ENCODE peak calls at places on chromosomes 2 and 18, in six cellular contexts. Y is fibroblast of the conjunctiva, J is GM19239, Q is NCI-H2107, N is lung microvascular endothelial cell, A is sciatic nerve. W is an unnamed sample.

GRCh38 chr18:31609886-31610646 is 18.4 kb downstream of the TTR start:
- DNase-seq in Q (no peak), Y (no peak), N (no peak), J (no peak), A (no peak), W (no peak)

GRCh38 chr2:143176606-143177005 is 47.4 kb downstream of the ARHGAP15 start:
- DNase-seq in Y (no peak), J (no peak), N (no peak), Q (no peak), A (no peak), W (no peak)

GRCh38 chr2:26550276-26551015 is 72.5 kb upstream of the OTOF start:
- DNase-seq in N (no peak), Q (no peak), A (peak), J (no peak), Y (no peak), W (no peak)

GRCh38 chr18:79502785-79503184 is 107.1 kb downstream of the NFATC1 start:
- DNase-seq in Y (no peak), J (no peak), A (no peak), Q (no peak), N (no peak), W (no peak)

GRCh38 chr2:85259101-85259590 is 68.6 kb downstream of the TGOLN2 start:
- DNase-seq in J (no peak), N (no peak), Y (peak), A (no peak), Q (no peak), W (no peak)

GRCh38 chr2:61210332-61210981 is 48.5 kb downstream of the C2orf74 start:
- DNase-seq in N (no peak), Y (peak), A (no peak), Q (no peak), J (no peak), W (no peak)

GRCh38 chr2:12034303-12034861 is 287.9 kb downstream of the LPIN1 start:
- DNase-seq in J (no peak), Q (no peak), Y (no peak), N (no peak), A (no peak), W (no peak)

GRCh38 chr2:228720895-228721294 is 539.4 kb upstream of the SPHKAP start:
- DNase-seq in Q (no peak), J (no peak), Y (no peak), A (no peak), N (no peak), W (no peak)

GRCh38 chr18:54075681-54076080 is 148.8 kb downstream of the MBD2 start:
- DNase-seq in A (no peak), N (no peak), Q (no peak), J (no peak), Y (no peak), W (no peak)

GRCh38 chr18:61957801-61958516 is 65.2 kb upstream of the RNF152 start:
- DNase-seq in A (no peak), Q (no peak), N (no peak), Y (no peak), J (no peak), W (no peak)

GRCh38 chr18:1663879-1664705 is 759.4 kb downstream of the ADCYAP1 start:
- DNase-seq in J (peak), Y (no peak), Q (no peak), A (peak), N (peak), W (peak)

GRCh38 chr18:11516988-11517630 is 92.3 kb upstream of the SLC35G4 start:
- DNase-seq in N (no peak), Q (no peak), Y (no peak), A (no peak), J (no peak), W (no peak)

W was measured in GM13977.